ENCODE peak calls at places on chromosomes 1 and 21, in four cellular contexts. R, I, T and M are unnamed samples.

GRCh38 chr1:8598783-8599182 is 218.7 kb downstream of the RERE start:
- DNase-seq in I (no peak), T (no peak), R (no peak), M (peak)

GRCh38 chr1:164726235-164726634 is 167.3 kb downstream of the PBX1 start:
- DNase-seq in T (no peak), I (no peak), R (no peak), M (no peak)

GRCh38 chr21:26952274-26953066 is 14.4 kb downstream of the ADAMTS5 start:
- DNase-seq in I (no peak), R (no peak), T (no peak), M (no peak)

GRCh38 chr1:108513114-108513513 is 46.8 kb upstream of the EEIG2 start:
- DNase-seq in T (no peak), I (no peak), R (no peak), M (no peak)

GRCh38 chr1:99748419-99748818 is 18.0 kb downstream of the FRRS1 start:
- DNase-seq in R (no peak), I (no peak), T (no peak), M (no peak)

GRCh38 chr1:182215797-182216196 is 154.3 kb upstream of the ZNF648 start:
- DNase-seq in I (no peak), R (no peak), T (no peak), M (no peak)

GRCh38 chr1:186878356-186878755 is 49.6 kb downstream of the PLA2G4A start:
- DNase-seq in I (no peak), R (no peak), T (no peak), M (no peak)

GRCh38 chr1:67759066-67759465 is 74.1 kb downstream of the GADD45A start:
- DNase-seq in R (no peak), T (no peak), I (no peak), M (no peak)

GRCh38 chr1:117613969-117614865 is 8.4 kb downstream of the TENT5C start:
- DNase-seq in R (no peak), I (no peak), T (peak), M (peak)

GRCh38 chr1:246659594-246660140 is 64.5 kb upstream of the SCCPDH start:
- DNase-seq in T (no peak), I (no peak), R (no peak), M (no peak)

GRCh38 chr1:153515504-153516394 is 20.0 kb downstream of the S100A6 start:
- DNase-seq in T (peak), I (no peak), R (no peak), M (no peak)

GRCh38 chr1:58157281-58157680 is 389.2 kb downstream of the OMA1 start:
- DNase-seq in I (no peak), T (no peak), R (no peak), M (no peak)

GRCh38 chr1:47712596-47713299 is 274.9 kb downstream of the FOXD2 start:
- DNase-seq in R (no peak), I (no peak), T (no peak), M (no peak)

GRCh38 chr1:165350861-165351260 is 5.7 kb downstream of the LMX1A start:
- DNase-seq in I (no peak), R (no peak), T (no peak), M (no peak)

GRCh38 chr1:206445116-206445515 is 25.2 kb upstream of the IKBKE start:
- DNase-seq in T (no peak), R (no peak), I (peak), M (no peak)

GRCh38 chr1:66478116-66478515 is 55.8 kb upstream of the SGIP1 start:
- DNase-seq in I (no peak), T (no peak), R (peak), M (no peak)

GRCh38 chr1:208172389-208173140 is 71.6 kb downstream of the PLXNA2 start:
- DNase-seq in I (no peak), T (no peak), R (no peak), M (no peak)

GRCh38 chr1:53666566-53666965 is 72.4 kb downstream of the GLIS1 start:
- DNase-seq in T (no peak), R (no peak), I (no peak), M (no peak)

GRCh38 chr1:201759194-201759814 is 69.7 kb upstream of the IPO9 start:
- DNase-seq in I (no peak), R (no peak), T (no peak), M (no peak)

GRCh38 chr1:41540886-41541591 is 56.6 kb upstream of the EDN2 start:
- DNase-seq in T (peak), I (no peak), R (no peak), M (peak)

GRCh38 chr21:31360717-31361116 is 16.7 kb upstream of the TIAM1 start:
- DNase-seq in R (no peak), T (no peak), I (no peak), M (no peak)

GRCh38 chr1:91278754-91279153 is 125.9 kb downstream of the HFM1 start:
- DNase-seq in R (peak), T (peak), I (no peak), M (peak)

GRCh38 chr1:77571642-77572041 is 110.8 kb downstream of the ZZZ3 start:
- DNase-seq in R (no peak), T (no peak), I (no peak), M (no peak)

GRCh38 chr21:31257265-31257664 is 86.8 kb downstream of the TIAM1 start:
- DNase-seq in I (no peak), T (no peak), R (no peak), M (no peak)

GRCh38 chr1:166888710-166889109 is 12.6 kb upstream of the TADA1 start:
- DNase-seq in I (no peak), T (no peak), R (no peak), M (no peak)

GRCh38 chr1:93604411-93604810 is 77.2 kb downstream of the BCAR3 start:
- DNase-seq in R (no peak), T (no peak), I (no peak), M (no peak)

GRCh38 chr1:242189591-242189990 is 190.7 kb upstream of the MAP1LC3C start:
- DNase-seq in I (no peak), T (peak), R (peak), M (no peak)

GRCh38 chr1:119373465-119373864 is 4.9 kb downstream of the HAO2 start:
- DNase-seq in T (no peak), I (no peak), R (peak), M (peak)

GRCh38 chr1:160399544-160400283 is 650 bp upstream of the VANGL2 start:
- DNase-seq in R (no peak), I (no peak), T (no peak), M (no peak)

GRCh38 chr1:24438423-24438901 is 22.9 kb downstream of the NIPAL3 start:
- DNase-seq in I (peak), T (no peak), R (no peak), M (no peak)

GRCh38 chr1:150836129-150836773 is 28.2 kb upstream of the CTSK start:
- DNase-seq in R (no peak), T (no peak), I (no peak), M (no peak)

GRCh38 chr1:59473813-59474212 is 176.9 kb downstream of the FGGY start:
- DNase-seq in R (no peak), T (no peak), I (no peak), M (no peak)

GRCh38 chr1:107682467-107682866 is 282.5 kb downstream of the VAV3 start:
- DNase-seq in T (no peak), I (no peak), R (no peak), M (no peak)

GRCh38 chr1:24702511-24703293 is 42.5 kb upstream of the CLIC4 start:
- DNase-seq in I (no peak), R (no peak), T (no peak), M (peak)

GRCh38 chr1:89725016-89725380 is 92.1 kb downstream of the LRRC8C start:
- DNase-seq in R (no peak), T (no peak), I (peak), M (no peak)

GRCh38 chr1:154736840-154737239 is 128.9 kb upstream of the ADAR start:
- DNase-seq in T (peak), I (no peak), R (no peak), M (peak)

GRCh38 chr21:41622831-41623548 is 115.0 kb upstream of the TMPRSS2 start:
- DNase-seq in T (no peak), R (no peak), I (no peak), M (no peak)

GRCh38 chr21:39852726-39853510 is 14.3 kb upstream of the PCP4 start:
- DNase-seq in T (no peak), R (no peak), I (no peak), M (no peak)

GRCh38 chr1:216793303-216793702 is 70.1 kb upstream of the ESRRG start:
- DNase-seq in R (no peak), T (no peak), I (no peak), M (no peak)

GRCh38 chr1:43232071-43232470 is 37.7 kb upstream of the TMEM125 start:
- DNase-seq in T (no peak), I (no peak), R (no peak), M (peak)